ENCODE peak calls at places on chromosome 6, in seven cellular contexts. T is thoracic aorta, Q is mesendoderm, I is uterus, S is substantia nigra, J is brain microvascular endothelial cell, R is body of pancreas. V is an unnamed sample.

GRCh38 chr6:63295553-63295952 is 24.2 kb downstream of the LGSN start:
- DNase-seq in T (no peak), Q (peak; percentile 51), I (no peak), S (no peak), J (no peak), R (no peak), V (no peak)

GRCh38 chr6:45661667-45662066 is 283.9 kb upstream of the SUPT3H start:
- DNase-seq in T (no peak), Q (no peak), I (no peak), S (no peak), J (peak; percentile 84), R (no peak), V (no peak)

GRCh38 chr6:132623446-132623845 is 629 bp downstream of the TAAR2 start:
- DNase-seq in T (no peak), Q (no peak), I (no peak), S (no peak), J (no peak), R (no peak), V (no peak)

GRCh38 chr6:5173862-5174643 is 86.7 kb downstream of the LYRM4 start:
- DNase-seq in T (no peak), Q (no peak), I (no peak), S (peak; percentile 6), J (no peak), R (no peak), V (no peak)

GRCh38 chr6:7157752-7158616 is 50.2 kb downstream of the RREB1 start:
- DNase-seq in T (no peak), Q (peak; percentile 78), I (no peak), S (no peak), J (no peak), R (no peak), V (no peak)

GRCh38 chr6:53544050-53544499 is 826 bp downstream of the GCLC start:
- DNase-seq in T (no peak), Q (no peak), I (no peak), S (no peak), J (no peak), R (no peak), V (no peak)

GRCh38 chr6:95110767-95111166 is 466.6 kb upstream of the MANEA start:
- DNase-seq in T (no peak), Q (no peak), I (no peak), S (no peak), J (no peak), R (no peak), V (no peak)

GRCh38 chr6:48962041-48962440 is 501.0 kb downstream of the MMUT start:
- DNase-seq in T (no peak), Q (no peak), I (no peak), S (no peak), J (no peak), R (no peak), V (no peak)

GRCh38 chr6:93088675-93089575 is 330.4 kb downstream of the EPHA7 start:
- DNase-seq in T (no peak), Q (no peak), I (no peak), S (no peak), J (no peak), R (no peak), V (no peak)

GRCh38 chr6:62119401-62119800 is 166.6 kb downstream of the KHDRBS2 start:
- DNase-seq in T (no peak), Q (peak; percentile 91), I (no peak), S (no peak), J (no peak), R (no peak), V (no peak)

GRCh38 chr6:111484655-111484974 is 1.6 kb upstream of the REV3L start:
- DNase-seq in T (no peak), Q (no peak), I (no peak), S (no peak), J (no peak), R (no peak), V (no peak)

GRCh38 chr6:98572579-98572978 is 261.8 kb upstream of the POU3F2 start:
- DNase-seq in T (no peak), Q (no peak), I (no peak), S (no peak), J (no peak), R (no peak), V (no peak)

GRCh38 chr6:150029276-150029675 is 3.9 kb upstream of the RAET1L start:
- DNase-seq in T (no peak), Q (no peak), I (no peak), S (no peak), J (no peak), R (no peak), V (no peak)

DNA sequence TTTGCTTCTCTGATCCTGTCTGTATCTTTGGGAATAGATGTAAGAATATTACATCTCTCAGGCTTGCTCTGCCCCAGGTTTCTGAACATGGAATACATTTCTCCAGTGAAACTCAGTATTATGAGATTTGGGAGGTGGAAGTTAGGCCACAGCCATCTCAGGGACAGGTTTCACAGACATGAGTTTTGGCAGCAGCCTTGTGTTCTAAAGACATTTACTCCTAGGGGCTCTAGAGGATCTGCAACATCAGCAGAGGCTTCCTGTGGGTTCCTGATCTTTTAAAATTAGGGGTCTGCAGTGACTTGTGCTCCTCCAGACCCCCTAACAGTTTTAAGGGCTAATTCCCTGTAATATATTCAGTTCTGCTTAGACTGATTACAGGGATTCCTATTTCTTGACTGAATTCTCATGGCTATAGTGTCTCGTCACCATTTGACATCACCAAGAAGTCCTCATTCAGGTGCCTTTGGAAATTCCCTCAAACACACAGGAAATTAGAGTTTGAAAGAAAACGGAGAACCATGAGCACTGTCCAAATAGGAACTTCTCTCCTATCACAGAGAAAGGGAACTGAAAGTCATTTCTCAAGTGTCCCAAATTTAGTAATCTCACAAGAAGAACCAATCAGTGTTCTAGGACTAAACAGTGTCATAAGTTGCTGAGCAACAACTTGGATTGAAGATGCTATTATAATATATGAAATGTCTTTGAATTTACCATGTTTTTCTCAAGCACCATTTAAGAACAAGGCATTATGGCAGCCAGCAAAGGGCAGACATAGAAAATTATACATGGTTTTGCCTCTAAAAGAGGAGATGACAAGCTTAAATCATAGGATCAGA is 2.5 kb upstream of the HLA-DRA start:
- DNase-seq in T (no peak), Q (no peak), I (no peak), S (no peak), J (no peak), R (no peak), V (no peak)
- H3K27ac ChIP-seq in T (peak overlapping the region; percentile 41), Q (no peak overlapping the region), I (no peak overlapping the region), S (no peak overlapping the region), J (no peak overlapping the region), R (no peak overlapping the region), V (no peak overlapping the region)

GRCh38 chr6:154614101-154614500 is 103.6 kb upstream of the CNKSR3 start:
- DNase-seq in T (no peak), Q (no peak), I (no peak), S (no peak), J (no peak), R (no peak), V (no peak)
- H3K27ac ChIP-seq in T (no peak overlapping the region), Q (no peak overlapping the region), I (peak overlapping the region; percentile 69), S (no peak overlapping the region), J (no peak overlapping the region), R (no peak overlapping the region), V (no peak overlapping the region)

DNA sequence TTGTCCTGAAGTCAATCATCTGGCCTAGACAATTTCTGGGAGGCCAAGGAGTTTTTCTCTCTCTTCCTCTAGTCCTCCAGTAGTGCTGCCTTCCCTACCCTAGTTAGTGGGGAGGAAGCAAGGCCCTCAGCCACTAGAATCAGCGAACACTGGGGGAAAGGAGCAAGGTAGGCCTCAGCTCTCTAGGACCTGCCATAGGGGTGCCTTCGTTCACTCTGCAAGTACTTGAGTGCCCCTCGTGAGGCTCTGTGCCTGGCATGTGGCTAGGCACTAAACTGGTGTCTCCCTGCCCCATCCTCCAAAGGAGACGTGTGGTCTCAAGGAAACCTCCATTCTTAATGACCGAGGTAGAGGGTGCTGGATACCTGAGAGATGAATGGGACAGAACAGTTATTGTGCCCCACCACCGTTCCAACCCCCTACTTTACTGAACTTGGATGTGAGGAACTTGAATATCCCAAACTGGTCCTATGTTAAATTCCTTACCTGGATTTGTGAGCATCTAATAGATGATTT is 1.1 kb downstream of the DEF6 start:
- DNase-seq in T (no peak), Q (no peak), I (no peak), S (no peak), J (no peak), R (no peak), V (no peak)
- H3K27ac ChIP-seq in T (no peak overlapping the region), Q (no peak overlapping the region), I (no peak overlapping the region), S (peak overlapping the region; percentile 32), J (no peak overlapping the region), R (no peak overlapping the region), V (peak overlapping the region; percentile 87)

GRCh38 chr6:31465718-31466117 is 32.2 kb upstream of the MICB start:
- DNase-seq in T (no peak), Q (no peak), I (no peak), S (no peak), J (no peak), R (no peak), V (no peak)

GRCh38 chr6:31466466-31466865 is 31.5 kb upstream of the MICB start:
- DNase-seq in T (no peak), Q (no peak), I (no peak), S (no peak), J (no peak), R (no peak), V (no peak)

GRCh38 chr6:31464252-31465184 is 33.4 kb upstream of the MICB start:
- DNase-seq in T (no peak), Q (no peak), I (no peak), S (no peak), J (no peak), R (no peak), V (no peak)

GRCh38 chr6:31462964-31463940 is 34.7 kb upstream of the MICB start:
- DNase-seq in T (peak; percentile 79), Q (peak; percentile 96), I (peak; percentile 94), S (peak; percentile 26), J (peak; percentile 80), R (peak; percentile 95), V (peak; percentile 61)

GRCh38 chr6:31465185-31465536 is 32.8 kb upstream of the MICB start:
- DNase-seq in T (no peak), Q (no peak), I (no peak), S (no peak), J (no peak), R (no peak), V (no peak)
- H3K27ac ChIP-seq in T (no peak overlapping the region), Q (no peak overlapping the region), I (no peak overlapping the region), S (no peak overlapping the region), J (no peak overlapping the region), R (no peak overlapping the region), V (no peak overlapping the region)

DNA sequence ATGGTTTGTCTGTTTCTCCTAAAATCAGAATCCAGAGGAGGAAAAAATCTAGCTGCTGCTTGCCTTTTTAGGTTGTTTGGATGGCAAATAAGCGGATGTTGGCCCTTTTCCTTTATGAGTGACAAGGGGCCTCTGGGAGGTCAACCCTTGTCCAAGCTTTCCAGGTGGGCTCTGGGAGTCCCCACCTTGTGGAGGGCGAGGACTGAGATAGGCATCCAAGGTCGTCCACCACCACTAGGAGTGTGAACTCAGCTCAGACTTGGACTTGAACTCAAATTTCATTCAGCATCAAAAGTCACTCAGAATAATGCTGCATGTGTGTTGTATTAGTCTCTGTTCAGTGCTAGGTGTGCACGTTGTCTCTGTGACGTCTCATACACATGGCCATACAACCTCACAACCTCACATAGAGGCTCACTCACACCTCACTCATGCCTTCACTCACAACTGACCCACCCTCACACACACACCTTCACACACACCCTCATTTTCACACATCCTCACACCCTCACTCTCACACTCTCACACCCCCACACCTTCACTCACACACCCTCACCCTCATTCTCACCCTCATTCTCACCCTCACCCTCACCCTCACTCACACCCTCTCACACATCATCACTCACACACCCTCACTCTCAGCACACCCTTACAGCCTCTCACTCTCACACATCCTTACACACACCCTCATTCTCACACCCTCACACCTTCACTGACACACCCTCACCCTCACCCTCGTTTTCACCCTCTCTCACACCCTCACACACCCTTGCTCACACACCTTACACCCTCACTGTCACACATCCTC is 18.0 kb downstream of the DYNLT1 start:
- DNase-seq in T (no peak), Q (no peak), I (no peak), S (no peak), J (no peak), R (no peak), V (no peak)
- H3K27ac ChIP-seq in T (peak overlapping the region; percentile 13), Q (no peak overlapping the region), I (peak overlapping the region; percentile 21), S (no peak overlapping the region), J (no peak overlapping the region), R (no peak overlapping the region), V (no peak overlapping the region)

V was measured in epithelial cell of prostate.